ENCODE peak calls at places on chromosomes 7 and 10, in seven cellular contexts. O, G, F, D, C, I and Y are unnamed samples.

GRCh38 chr10:79452174-79452611 is 6.8 kb upstream of the ZCCHC24 start:
- DNase-seq in O (no peak), G (no peak), F (no peak), D (no peak), C (no peak), I (no peak), Y (no peak)

GRCh38 chr10:129652521-129653201 is 185.6 kb downstream of the MGMT start:
- DNase-seq in O (no peak), G (no peak), F (no peak), D (no peak), C (no peak), I (no peak), Y (no peak)

GRCh38 chr7:131173148-131173890 is 154.4 kb upstream of the MKLN1 start:
- DNase-seq in O (peak), G (peak), F (no peak), D (no peak), C (no peak), I (no peak), Y (no peak)

GRCh38 chr7:20444041-20444440 is 113.3 kb downstream of the ITGB8 start:
- DNase-seq in O (no peak), G (no peak), F (no peak), D (no peak), C (no peak), I (no peak), Y (no peak)

GRCh38 chr7:23598321-23598720 is 1.1 kb downstream of the CCDC126 start:
- DNase-seq in O (peak), G (no peak), F (no peak), D (peak), C (no peak), I (no peak), Y (no peak)

GRCh38 chr7:99876491-99876890 is 342 bp downstream of the OR2AE1 start:
- DNase-seq in O (no peak), G (no peak), F (no peak), D (no peak), C (no peak), I (no peak), Y (peak)

GRCh38 chr10:35447693-35448407 is 111.5 kb downstream of the CCNY start:
- DNase-seq in O (peak), G (peak), F (peak), D (peak), C (peak), I (peak), Y (no peak)

GRCh38 chr10:18216482-18216881 is 76.3 kb downstream of the CACNB2 start:
- DNase-seq in O (no peak), G (no peak), F (no peak), D (peak), C (peak), I (peak), Y (peak)

GRCh38 chr10:49260636-49261296 is 38.2 kb upstream of the C10orf71 start:
- DNase-seq in O (no peak), G (no peak), F (no peak), D (no peak), C (no peak), I (no peak), Y (no peak)

GRCh38 chr10:68517188-68517587 is 10.1 kb downstream of the SLC25A16 start:
- DNase-seq in O (no peak), G (no peak), F (no peak), D (peak), C (no peak), I (no peak), Y (no peak)

GRCh38 chr10:86779267-86780017 is 23.0 kb downstream of the BMPR1A start:
- DNase-seq in O (no peak), G (no peak), F (no peak), D (no peak), C (no peak), I (no peak), Y (no peak)

GRCh38 chr7:41732279-41733062 is 29.6 kb upstream of the INHBA start:
- DNase-seq in O (peak), G (no peak), F (no peak), D (no peak), C (no peak), I (peak), Y (peak)

GRCh38 chr7:132411142-132411541 is 165.1 kb downstream of the PLXNA4 start:
- DNase-seq in O (no peak), G (no peak), F (no peak), D (no peak), C (no peak), I (no peak), Y (no peak)

GRCh38 chr7:10910447-10910846 is 63.2 kb upstream of the PHF14 start:
- DNase-seq in O (no peak), G (no peak), F (no peak), D (no peak), C (peak), I (no peak), Y (no peak)

GRCh38 chr7:16739863-16740622 is 13.5 kb upstream of the TSPAN13 start:
- DNase-seq in O (peak), G (peak), F (no peak), D (no peak), C (no peak), I (peak), Y (peak)

GRCh38 chr7:84484502-84485079 is 290.0 kb upstream of the SEMA3A start:
- DNase-seq in O (no peak), G (no peak), F (no peak), D (no peak), C (no peak), I (no peak), Y (no peak)

GRCh38 chr10:66538908-66539307 is 386.9 kb upstream of the LRRTM3 start:
- DNase-seq in O (no peak), G (no peak), F (no peak), D (no peak), C (no peak), I (no peak), Y (no peak)

GRCh38 chr7:13077466-13077865 is 390.0 kb downstream of the ARL4A start:
- DNase-seq in O (no peak), G (no peak), F (no peak), D (no peak), C (no peak), I (peak), Y (no peak)

GRCh38 chr7:130893441-130893894 is 159.5 kb upstream of the KLF14 start:
- DNase-seq in O (no peak), G (no peak), F (no peak), D (peak), C (no peak), I (no peak), Y (no peak)

GRCh38 chr10:23362879-23363787 is 18.5 kb upstream of the C10orf67 start:
- DNase-seq in O (no peak), G (no peak), F (no peak), D (no peak), C (no peak), I (no peak), Y (no peak)

GRCh38 chr10:15325243-15326002 is 45.7 kb downstream of the FAM171A1 start:
- DNase-seq in O (peak), G (peak), F (no peak), D (no peak), C (no peak), I (peak), Y (peak)

GRCh38 chr7:155203059-155203881 is 94.4 kb upstream of the INSIG1 start:
- DNase-seq in O (no peak), G (no peak), F (no peak), D (no peak), C (no peak), I (no peak), Y (peak)

GRCh38 chr7:76356823-76357222 is 2.0 kb downstream of the YWHAG start:
- DNase-seq in O (no peak), G (no peak), F (no peak), D (no peak), C (peak), I (peak), Y (peak)

GRCh38 chr7:115009736-115010435 is 88.0 kb downstream of the MDFIC start:
- DNase-seq in O (no peak), G (no peak), F (no peak), D (no peak), C (no peak), I (no peak), Y (no peak)

GRCh38 chr10:112823007-112823406 is 127.0 kb upstream of the TCF7L2 start:
- DNase-seq in O (no peak), G (no peak), F (no peak), D (no peak), C (no peak), I (no peak), Y (no peak)

GRCh38 chr10:112823604-112824003 is 126.4 kb upstream of the TCF7L2 start:
- DNase-seq in O (no peak), G (no peak), F (no peak), D (no peak), C (no peak), I (no peak), Y (no peak)

GRCh38 chr10:112820320-112820719 is 129.7 kb upstream of the TCF7L2 start:
- DNase-seq in O (no peak), G (no peak), F (no peak), D (no peak), C (no peak), I (no peak), Y (no peak)

GRCh38 chr10:112821042-112821441 is 129.0 kb upstream of the TCF7L2 start:
- DNase-seq in O (no peak), G (no peak), F (no peak), D (no peak), C (no peak), I (no peak), Y (no peak)

GRCh38 chr10:112821663-112822062 is 128.4 kb upstream of the TCF7L2 start:
- DNase-seq in O (no peak), G (no peak), F (no peak), D (peak), C (no peak), I (no peak), Y (no peak)
- TF ChIP-seq MAX in O (no peak), G (no peak), F (no peak), D (no peak), C (no peak), I (no peak), Y (no peak)

GRCh38 chr10:127699311-127699710 is 37.7 kb upstream of the FOXI2 start:
- DNase-seq in O (no peak), G (no peak), F (no peak), D (no peak), C (no peak), I (no peak), Y (no peak)

GRCh38 chr10:127690176-127690575 is 46.8 kb upstream of the FOXI2 start:
- DNase-seq in O (no peak), G (no peak), F (no peak), D (no peak), C (no peak), I (no peak), Y (no peak)

GRCh38 chr10:127695431-127695830 is 41.6 kb upstream of the FOXI2 start:
- DNase-seq in O (no peak), G (no peak), F (peak), D (no peak), C (no peak), I (no peak), Y (no peak)

DNA sequence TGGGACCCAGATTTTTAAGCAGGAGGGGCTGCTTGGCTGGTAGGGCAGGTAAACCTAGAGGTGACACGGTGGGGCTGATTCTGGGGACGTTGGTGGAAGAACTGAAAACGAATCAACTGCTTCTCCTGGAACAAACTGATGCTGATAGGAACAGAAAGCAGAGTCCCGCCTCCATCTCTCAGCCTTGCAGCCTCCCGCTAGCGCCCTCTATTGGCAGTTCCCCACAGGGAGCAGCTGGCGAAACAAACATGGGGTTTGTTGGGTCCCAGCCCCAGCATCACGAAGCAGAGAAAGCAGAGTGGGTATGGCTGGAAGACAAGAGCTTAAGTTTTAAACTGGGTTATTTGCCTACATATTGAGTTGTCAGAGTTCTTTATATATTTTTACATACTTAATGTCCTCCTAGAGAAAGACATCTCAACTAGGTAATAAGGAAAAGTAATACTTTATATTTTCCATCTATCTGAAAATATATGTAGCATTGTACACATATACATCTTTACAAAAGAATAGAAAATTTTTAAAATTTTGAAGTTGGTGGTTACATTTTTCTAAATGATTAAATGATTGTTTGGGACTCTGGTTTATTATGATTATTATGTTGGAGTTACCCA is 42.3 kb upstream of the FOXI2 start:
- DNase-seq in O (peak), G (peak), F (peak), D (peak), C (peak), I (peak), Y (peak)
- TF ChIP-seq MAX in O (no peak), G (no peak), F (no peak), D (no peak), C (no peak), I (no peak), Y (no peak)

DNA sequence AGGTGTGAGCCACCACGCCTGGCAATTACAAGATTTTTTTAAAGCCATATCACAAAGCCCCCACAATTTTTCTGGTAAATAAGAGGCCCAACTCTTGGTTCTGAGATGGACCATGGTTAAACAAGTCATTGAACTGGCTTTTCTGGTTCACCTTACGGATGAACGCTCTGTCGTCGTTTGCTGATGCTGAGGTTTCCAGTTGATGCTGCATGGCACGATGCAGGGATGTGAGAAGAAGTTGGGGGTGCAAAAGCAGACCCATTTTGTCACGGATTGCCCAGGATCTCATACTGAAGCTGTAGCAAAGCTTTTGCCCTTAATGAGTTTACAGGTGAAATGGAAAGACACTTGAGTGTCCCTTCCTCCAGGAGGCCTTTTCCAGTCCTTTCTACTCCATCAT is 2.0 kb upstream of the IL2RA start:
- DNase-seq in O (no peak), G (no peak), F (no peak), D (no peak), C (no peak), I (no peak), Y (no peak)
- TF ChIP-seq MAX in O (no peak), G (no peak), F (no peak), D (no peak), C (no peak), I (no peak), Y (no peak)

DNA sequence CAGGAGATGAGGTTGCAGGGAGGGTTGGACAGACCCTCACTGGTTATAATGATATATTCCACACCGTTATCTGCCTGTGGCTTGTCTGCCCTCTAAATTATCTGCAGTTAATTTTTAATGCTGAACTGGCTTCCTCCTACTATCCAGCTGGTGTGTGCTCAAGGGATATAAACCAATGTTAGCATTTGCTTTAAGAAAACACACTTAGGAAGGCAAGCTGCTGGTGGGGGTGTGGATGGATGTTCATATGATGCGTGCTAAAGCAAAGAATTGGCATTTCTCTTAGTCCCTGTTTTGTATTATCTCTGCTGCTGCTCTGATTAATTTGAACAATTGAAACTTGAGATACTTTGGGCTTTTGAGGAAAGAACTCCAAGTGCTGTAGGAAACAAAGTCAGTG is 132.2 kb upstream of the NPVF start:
- DNase-seq in O (no peak), G (no peak), F (no peak), D (no peak), C (no peak), I (no peak), Y (no peak)
- TF ChIP-seq MAX in O (no peak), G (no peak), F (no peak), D (no peak), C (no peak), I (no peak), Y (no peak)

GRCh38 chr7:89666436-89666835 is 487.8 kb upstream of the STEAP1 start:
- DNase-seq in O (no peak), G (no peak), F (no peak), D (no peak), C (no peak), I (no peak), Y (no peak)
- TF ChIP-seq MAX in O (no peak), G (no peak), F (no peak), D (no peak), C (no peak), I (no peak), Y (no peak)

GRCh38 chr10:73808021-73808815 is 3.2 kb downstream of the NDST2 start:
- DNase-seq in O (no peak), G (no peak), F (no peak), D (no peak), C (no peak), I (no peak), Y (no peak)
- TF ChIP-seq MAX in O (no peak), G (no peak), F (no peak), D (no peak), C (no peak), I (no peak), Y (no peak)

GRCh38 chr10:111077715-111078504 is 1.1 kb downstream of the ADRA2A start:
- DNase-seq in O (no peak), G (no peak), F (peak), D (no peak), C (peak), I (peak), Y (no peak)

GRCh38 chr10:111075577-111076185 is 1.1 kb upstream of the ADRA2A start:
- DNase-seq in O (no peak), G (no peak), F (no peak), D (no peak), C (no peak), I (no peak), Y (no peak)

GRCh38 chr10:111078505-111079185 is 1.8 kb downstream of the ADRA2A start:
- DNase-seq in O (no peak), G (no peak), F (peak), D (no peak), C (no peak), I (no peak), Y (no peak)

GRCh38 chr10:111076191-111076681 is 593 bp upstream of the ADRA2A start:
- DNase-seq in O (peak), G (peak), F (peak), D (no peak), C (peak), I (peak), Y (peak)

DNA sequence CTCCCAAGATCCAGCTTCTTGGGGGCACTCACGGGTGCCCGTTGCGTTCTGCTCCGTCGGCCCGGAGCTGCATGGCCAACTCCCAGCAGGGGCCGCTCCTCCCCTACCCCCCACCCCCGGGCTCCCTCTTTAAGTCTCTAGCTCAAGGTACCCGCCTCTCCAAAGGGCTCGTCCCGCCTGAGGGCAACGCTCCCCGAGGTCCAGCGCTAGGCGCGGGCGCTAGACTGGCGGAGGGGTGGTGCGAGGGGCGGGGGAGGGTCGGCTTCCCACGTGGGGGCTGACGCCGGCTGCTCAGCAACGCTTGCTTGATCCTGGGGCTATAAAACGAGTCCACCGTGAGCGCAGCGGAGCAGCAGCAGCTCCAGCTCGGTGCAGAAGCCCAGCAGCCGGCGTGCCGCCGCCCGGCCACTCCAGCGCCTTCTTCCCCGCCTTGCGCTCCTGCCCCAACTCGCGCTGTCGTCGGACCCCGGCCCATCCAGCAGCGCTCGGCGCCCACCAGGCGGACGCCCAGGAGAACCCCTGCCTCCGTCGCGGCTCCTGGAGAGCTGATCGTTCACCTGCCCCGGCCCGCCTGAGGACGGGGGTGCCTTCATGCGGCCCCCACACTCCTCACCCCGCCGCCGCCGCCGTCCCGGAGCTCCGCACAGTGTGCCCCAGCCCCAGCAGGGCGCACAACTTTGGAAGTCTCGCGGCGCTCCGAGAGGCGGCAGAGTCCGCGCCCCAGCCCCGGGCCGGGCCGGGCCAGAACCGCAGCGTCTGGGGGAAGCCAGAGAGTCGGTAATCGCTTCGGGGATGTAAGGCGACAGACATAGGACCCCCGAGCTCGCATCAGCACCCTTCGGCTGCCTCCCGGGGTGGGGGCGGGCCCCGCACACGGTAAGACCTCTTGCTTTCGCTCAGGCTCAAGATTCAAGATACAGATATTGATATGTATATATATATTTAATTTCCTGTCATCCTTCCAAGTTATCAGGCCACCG is at the start of gene ADRA2A:
- DNase-seq in O (no peak), G (peak), F (peak), D (no peak), C (peak), I (peak), Y (peak)
- TF ChIP-seq MAX in O (no peak), G (no peak), F (no peak), D (no peak), C (no peak), I (no peak), Y (no peak)

GRCh38 chr10:128163701-128164100 is 37.5 kb upstream of the MKI67 start:
- DNase-seq in O (no peak), G (no peak), F (no peak), D (no peak), C (no peak), I (no peak), Y (no peak)
- TF ChIP-seq MAX in O (no peak), G (no peak), F (no peak), D (no peak), C (no peak), I (no peak), Y (no peak)

GRCh38 chr10:132810807-132811700 is 25.1 kb upstream of the NKX6-2 start:
- DNase-seq in O (no peak), G (no peak), F (no peak), D (no peak), C (no peak), I (no peak), Y (no peak)
- TF ChIP-seq MAX in O (no peak), G (no peak), F (no peak), D (no peak), C (no peak), I (no peak), Y (no peak)

GRCh38 chr7:106111671-106112117 is 418 bp downstream of the SYPL1 start:
- DNase-seq in O (peak), G (peak), F (no peak), D (peak), C (peak), I (no peak), Y (peak)
- TF ChIP-seq MAX in O (peak), G (no peak), F (no peak), D (peak), C (no peak), I (no peak), Y (no peak)